ENCODE peak calls at places on chromosomes 3 and 15, in nine cellular contexts. X is cardiac muscle cell, M is thoracic aorta, W is fibroblast of pulmonary artery, Z is fibroblast of lung, D is lower lobe of right lung, B is H9, P is progenitor cell of endocrine pancreas, O is GM23338. S is an unnamed sample.
A peak's percentile ranks its signal among the peaks of the same experiment; 100 is the strongest.

GRCh38 chr15:80619677-80620076 is 75.4 kb upstream of the ABHD17C start:
- DNase-seq in X (no peak), P (no peak), O (no peak), Z (peak; percentile 38), M (no peak), B (no peak), D (no peak), W (peak; percentile 56), S (no peak)

GRCh38 chr15:96339662-96340347 is 9.3 kb downstream of the NR2F2 start:
- DNase-seq in B (no peak), D (no peak), W (peak; percentile 39), O (no peak), M (no peak), P (no peak), Z (peak; percentile 63), X (no peak), S (no peak)

GRCh38 chr3:123336001-123336400 is 112.9 kb downstream of the ADCY5 start:
- DNase-seq in O (no peak), Z (no peak), W (no peak), P (no peak), M (no peak), X (no peak), B (no peak), D (no peak), S (no peak)

GRCh38 chr15:70357453-70357852 is 259.7 kb upstream of the TLE3 start:
- DNase-seq in W (no peak), M (no peak), Z (no peak), D (no peak), O (no peak), P (no peak), X (no peak), B (no peak), S (no peak)

GRCh38 chr15:26235148-26235769 is 372.1 kb upstream of the ATP10A start:
- DNase-seq in P (no peak), B (peak; percentile 94), O (peak; percentile 95), Z (no peak), D (no peak), M (no peak), X (peak; percentile 7), W (no peak), S (no peak)

GRCh38 chr15:31271224-31271635 is 55.4 kb upstream of the KLF13 start:
- DNase-seq in O (no peak), P (no peak), W (no peak), M (no peak), Z (no peak), D (no peak), X (no peak), B (no peak), S (no peak)

GRCh38 chr15:27045796-27046195 is 74.8 kb downstream of the GABRG3 start:
- DNase-seq in M (no peak), X (no peak), D (no peak), W (no peak), O (peak; percentile 11), Z (no peak), B (no peak), P (no peak), S (no peak)

GRCh38 chr15:40702077-40702476 is 7.1 kb downstream of the RAD51 start:
- DNase-seq in B (no peak), O (peak; percentile 35), W (peak; percentile 46), M (no peak), Z (peak; percentile 37), X (no peak), D (no peak), P (no peak), S (no peak)

GRCh38 chr15:74220475-74221248 is 15.5 kb upstream of the CCDC33 start:
- DNase-seq in O (no peak), W (no peak), P (no peak), M (no peak), D (no peak), B (no peak), Z (no peak), X (peak; percentile 68), S (no peak)

GRCh38 chr15:67771201-67771600 is 54.1 kb upstream of the SKOR1 start:
- DNase-seq in X (peak; percentile 22), Z (no peak), D (no peak), B (no peak), M (no peak), O (peak; percentile 47), W (no peak), P (no peak), S (no peak)

GRCh38 chr3:16741103-16741758 is 136.0 kb upstream of the DAZL start:
- DNase-seq in D (no peak), Z (peak; percentile 90), M (no peak), P (no peak), B (no peak), X (no peak), W (peak; percentile 87), O (no peak), S (no peak)

GRCh38 chr3:54185740-54186139 is 63.4 kb downstream of the CACNA2D3 start:
- DNase-seq in B (no peak), P (no peak), Z (no peak), O (peak; percentile 27), M (no peak), D (no peak), X (no peak), W (no peak), S (no peak)

GRCh38 chr3:16060945-16061344 is 113.5 kb upstream of the GALNT15 start:
- DNase-seq in W (peak; percentile 90), Z (peak; percentile 88), O (no peak), M (no peak), P (no peak), X (no peak), B (no peak), D (no peak), S (no peak)

GRCh38 chr3:148631124-148631903 is 66.4 kb upstream of the AGTR1 start:
- DNase-seq in M (no peak), W (peak; percentile 31), O (peak; percentile 78), Z (no peak), X (peak; percentile 38), P (no peak), D (no peak), B (peak; percentile 49), S (no peak)

DNA sequence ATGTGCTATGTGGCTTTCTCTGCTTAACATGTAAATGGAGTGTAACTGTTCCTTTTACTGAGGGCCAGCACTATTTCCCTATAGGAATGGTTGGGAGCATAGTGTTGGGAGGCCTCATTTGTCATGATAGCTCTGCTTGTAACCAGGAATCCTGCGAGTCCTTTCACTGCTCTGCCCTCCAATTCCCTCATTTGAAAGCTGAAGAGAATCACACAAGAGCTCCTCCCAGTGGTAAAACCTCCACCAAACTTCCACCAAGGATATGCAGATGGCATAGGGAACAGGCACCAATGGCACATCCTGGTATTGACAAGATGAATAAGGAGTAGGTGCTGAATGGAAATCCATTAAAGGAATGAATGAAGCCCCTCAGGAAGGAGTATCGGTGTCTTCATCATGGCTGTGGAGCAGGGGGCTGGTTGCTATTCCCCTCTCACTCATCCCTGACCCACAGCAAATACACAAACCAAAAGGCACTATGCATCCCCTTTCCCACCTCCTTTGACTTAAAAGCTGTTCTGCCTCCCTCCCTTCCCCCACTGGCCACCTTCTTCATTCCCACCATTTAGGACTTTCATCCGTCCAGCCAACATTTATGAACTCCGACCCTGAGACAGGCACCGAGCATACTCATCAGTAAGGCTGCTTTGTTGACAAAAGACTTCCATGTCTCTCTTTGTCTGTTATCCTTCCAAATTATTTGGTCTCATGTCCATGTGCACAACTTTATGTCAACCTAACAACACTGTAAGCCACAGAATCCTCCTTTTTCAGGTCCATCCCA is 560.8 kb downstream of the FOXP1 start:
- DNase-seq in B (peak; percentile 73), P (no peak), O (peak; percentile 88), W (no peak), D (no peak), M (no peak), Z (peak; percentile 29), X (peak; percentile 37), S (no peak)
- TF ChIP-seq CTCF in B (peak; percentile 72), P (peak; percentile 45), O (peak; percentile 79), W (peak; percentile 25), D (no peak), M (no peak), Z (peak; percentile 25), X (peak; percentile 36), S (no peak)

DNA sequence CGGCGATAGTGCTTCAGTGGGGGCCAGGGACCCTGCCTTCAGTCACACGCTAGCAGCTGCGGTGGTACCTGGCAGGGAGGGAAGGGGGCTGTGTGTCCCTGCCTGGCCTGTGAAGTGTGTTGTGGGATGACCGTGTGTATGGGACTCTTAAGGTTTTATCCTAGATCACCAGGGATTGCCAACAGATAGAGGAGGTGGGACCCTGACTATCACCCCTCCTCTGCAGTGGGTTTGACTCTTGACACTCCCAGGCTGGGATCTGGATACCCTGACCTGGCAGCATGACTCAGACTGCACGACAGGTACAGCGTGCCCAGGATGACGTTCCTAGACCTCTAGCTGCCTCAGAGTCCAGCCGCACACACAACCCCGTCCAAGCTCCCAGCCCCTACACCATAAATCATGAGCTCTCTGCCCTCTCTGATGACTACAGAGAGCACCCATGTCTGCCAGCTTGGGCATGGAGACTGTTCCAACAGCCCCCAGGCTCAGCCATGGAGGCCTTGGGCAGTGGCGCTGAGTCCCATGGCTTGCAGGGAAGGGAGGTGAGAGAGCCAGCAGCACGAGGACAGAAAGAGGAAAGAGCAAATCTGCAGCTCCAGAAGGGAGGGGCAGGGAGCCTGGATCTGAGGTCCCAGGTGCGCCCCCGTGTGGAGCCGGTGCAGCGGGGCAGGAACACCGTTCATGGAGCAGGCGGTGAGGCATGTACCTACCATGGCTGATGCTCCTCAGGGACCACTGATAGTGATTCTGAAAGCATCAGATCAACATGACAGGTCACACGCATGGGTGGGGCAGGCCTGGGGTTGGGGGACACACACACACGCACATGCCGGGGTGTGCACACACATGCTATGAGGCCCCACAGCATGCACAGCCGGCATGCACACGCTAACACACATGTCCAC is 71.0 kb downstream of the ADAMTS7 start:
- DNase-seq in W (peak; percentile 57), Z (peak; percentile 17), M (no peak), P (no peak), B (peak; percentile 91), D (peak; percentile 72), O (peak; percentile 94), X (peak; percentile 86), S (no peak)
- TF ChIP-seq CTCF in W (peak; percentile 45), Z (peak; percentile 41), M (no peak), P (peak; percentile 43), B (peak; percentile 63), D (peak; percentile 33), O (peak; percentile 75), X (peak; percentile 43), S (no peak)

GRCh38 chr3:14371573-14372474 is 30.6 kb upstream of the SLC6A6 start:
- DNase-seq in X (peak; percentile 96), Z (peak; percentile 61), D (peak; percentile 93), W (peak; percentile 39), P (no peak), M (peak; percentile 15), B (no peak), O (no peak), S (no peak)
- TF ChIP-seq CTCF in X (peak; percentile 11), Z (no peak), D (peak; percentile 12), W (peak; percentile 5), P (no peak), M (no peak), B (peak; percentile 18), O (no peak), S (no peak)

DNA sequence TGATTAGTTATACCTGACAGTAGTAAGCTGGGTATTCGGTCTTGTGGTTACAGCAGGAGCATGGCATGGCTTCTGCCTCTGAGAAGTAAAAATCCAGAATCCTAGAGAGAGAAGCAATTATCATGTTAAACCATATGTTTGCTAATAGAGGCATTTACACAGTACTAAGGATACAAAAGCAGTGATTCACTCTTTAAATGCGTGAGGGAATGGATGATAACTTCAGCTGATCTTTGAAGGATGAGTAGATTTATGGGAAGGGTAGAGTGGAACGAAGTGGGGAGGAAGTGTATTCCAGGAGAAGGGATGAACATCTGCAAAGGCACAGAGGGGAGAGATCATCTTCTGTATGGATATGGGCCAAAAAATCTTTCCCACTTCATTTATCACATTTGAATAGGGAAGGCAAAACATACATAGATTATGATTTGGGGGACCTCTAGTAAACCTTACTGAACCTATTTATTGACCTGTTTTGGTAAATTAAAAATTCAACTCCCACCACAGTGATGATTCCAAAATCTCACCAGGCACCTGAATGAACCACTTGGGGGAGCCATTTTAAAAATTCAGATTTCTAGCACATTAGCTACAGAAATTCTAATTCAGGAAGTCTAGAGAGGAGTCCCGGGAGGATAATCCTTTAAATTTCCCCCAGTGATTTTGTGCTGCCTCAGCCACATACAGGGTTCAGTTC is 35.1 kb downstream of the IGSF10 start:
- DNase-seq in O (peak; percentile 45), D (no peak), X (no peak), M (no peak), P (no peak), B (no peak), Z (no peak), W (no peak), S (no peak)
- TF ChIP-seq CTCF in O (peak; percentile 39), D (peak; percentile 23), X (peak; percentile 44), M (no peak), P (peak; percentile 30), B (peak; percentile 69), Z (peak; percentile 25), W (peak; percentile 33), S (no peak)

S was measured in activated B cell treated with CpG ODN at 0.5 μM for 24 hours.